ENCODE peak calls at places on chromosomes 4 and X, in seven cellular contexts. I is COR-L47; M is GDM1; P is posterior cingulate gyrus; X is bronchial epithelial cell; K is GM12878; Q is activated CD8-positive, alpha-beta T cell treated with anti-CD3 and anti-CD28 coated beads, Interleukin-2, amount 10 ng/mL, durations not matched to agents 7 days and 5 days. T is an unnamed sample.

GRCh38 chr4:189769131-189769530 is 171.5 kb upstream of the FRG1 start:
- DNase-seq in K (no peak), I (no peak), X (no peak), P (no peak), M (no peak), Q (no peak), T (no peak)

GRCh38 chr4:75990129-75990528 is 616 bp downstream of the SDAD1 start:
- DNase-seq in X (no peak), K (no peak), Q (no peak), I (no peak), M (no peak), P (no peak), T (no peak)

GRCh38 chr4:14667624-14668295 is 334.5 kb upstream of the CPEB2 start:
- DNase-seq in K (no peak), Q (no peak), I (no peak), X (peak), M (no peak), P (no peak), T (no peak)

GRCh38 chrX:31656013-31656412 is 584.2 kb upstream of the FTHL17 start:
- DNase-seq in X (peak), I (no peak), K (no peak), P (no peak), M (no peak), Q (no peak), T (no peak)

GRCh38 chrX:34404386-34405070 is 252.6 kb downstream of the TMEM47 start:
- DNase-seq in I (no peak), Q (no peak), X (no peak), P (no peak), K (no peak), M (no peak), T (no peak)

GRCh38 chr4:100189820-100190642 is at the start of gene DDIT4L:
- DNase-seq in M (no peak), Q (peak), K (no peak), X (peak), P (peak), I (no peak), T (no peak)

GRCh38 chr4:183729430-183730328 is 70.6 kb downstream of the TRAPPC11 start:
- DNase-seq in M (no peak), I (no peak), K (no peak), Q (no peak), X (peak), P (no peak), T (no peak)

GRCh38 chr4:38002451-38003071 is 42.4 kb downstream of the PTTG2 start:
- DNase-seq in M (no peak), P (no peak), K (no peak), Q (no peak), I (no peak), X (peak), T (no peak)

GRCh38 chrX:131729295-131729694 is 185.4 kb downstream of the OR13H1 start:
- DNase-seq in Q (no peak), P (peak), K (peak), X (no peak), I (no peak), M (peak), T (no peak)

GRCh38 chrX:108353452-108353851 is 84.8 kb downstream of the COL4A6 start:
- DNase-seq in P (no peak), K (no peak), I (no peak), M (no peak), X (no peak), Q (no peak), T (no peak)

GRCh38 chr4:67680568-67681222 is 20.3 kb downstream of the UBA6 start:
- DNase-seq in M (no peak), Q (no peak), I (no peak), K (no peak), X (peak), P (no peak), T (no peak)

GRCh38 chr4:95348418-95348817 is 200.4 kb downstream of the UNC5C start:
- DNase-seq in K (no peak), M (no peak), X (no peak), P (no peak), Q (no peak), I (no peak), T (no peak)

T was measured in HL-60.